ENCODE peak calls at places on chromosome 1, in four cellular contexts. I is H1, V is HepG2, F is GM12878. U is an unnamed sample.

GRCh38 chr1:245797592-245798366 is 643.0 kb downstream of the KIF26B start:
- DNase-seq in F (no peak), V (peak), I (no peak), U (peak)

GRCh38 chr1:25700124-25700523 is 83.5 kb downstream of the MAN1C1 start:
- DNase-seq in F (no peak), V (no peak), I (no peak), U (no peak)

GRCh38 chr1:89802036-89802435 is 18.8 kb upstream of the LRRC8D start:
- DNase-seq in I (no peak), F (no peak), V (no peak), U (no peak)

GRCh38 chr1:40377512-40377911 is 4.0 kb downstream of the SMAP2 start:
- DNase-seq in I (no peak), F (no peak), V (no peak), U (no peak)

GRCh38 chr1:224245188-224245587 is 62.1 kb downstream of the DEGS1 start:
- DNase-seq in F (peak), V (peak), I (no peak), U (no peak)

GRCh38 chr1:170214117-170214979 is 68.6 kb downstream of the NTMT2 start:
- DNase-seq in V (no peak), F (peak), I (no peak), U (no peak)

GRCh38 chr1:12600880-12601633 is 17.0 kb downstream of the DHRS3 start:
- DNase-seq in V (peak), I (no peak), F (no peak), U (no peak)

GRCh38 chr1:12446593-12446992 is 171.4 kb downstream of the DHRS3 start:
- DNase-seq in V (no peak), I (no peak), F (no peak), U (no peak)

GRCh38 chr1:63920154-63921117 is 146.6 kb downstream of the ROR1 start:
- DNase-seq in V (no peak), I (no peak), F (no peak), U (no peak)

GRCh38 chr1:226912587-226913176 is 27.4 kb upstream of the COQ8A start:
- DNase-seq in V (peak), F (peak), I (peak), U (peak)

GRCh38 chr1:224637936-224638335 is 21.8 kb downstream of the CNIH3 start:
- DNase-seq in V (no peak), F (no peak), I (no peak), U (no peak)

GRCh38 chr1:2072891-2073290 is 22.7 kb downstream of the PRKCZ start:
- DNase-seq in V (no peak), I (no peak), F (no peak), U (no peak)

GRCh38 chr1:2074316-2074855 is 24.2 kb downstream of the PRKCZ start:
- DNase-seq in I (no peak), F (no peak), V (no peak), U (no peak)

GRCh38 chr1:2073382-2074230 is 23.4 kb downstream of the PRKCZ start:
- DNase-seq in I (no peak), V (no peak), F (no peak), U (no peak)

GRCh38 chr1:2076826-2077225 is 26.6 kb downstream of the PRKCZ start:
- DNase-seq in I (no peak), V (no peak), F (no peak), U (no peak)

GRCh38 chr1:2074944-2075740 is 24.9 kb downstream of the PRKCZ start:
- DNase-seq in I (no peak), V (no peak), F (no peak), U (no peak)
- H3K9ac ChIP-seq in I (no peak), V (no peak), F (no peak), U (no peak)

GRCh38 chr1:108585343-108585742 is 25.4 kb downstream of the EEIG2 start:
- DNase-seq in F (no peak), V (no peak), I (no peak), U (no peak)
- H3K4me3 ChIP-seq in F (no peak), V (no peak), I (no peak), U (no peak)

GRCh38 chr1:145962157-145963102 is 1.9 kb downstream of the ANKRD34A start:
- DNase-seq in F (no peak), V (no peak), I (no peak), U (no peak)
- TF ChIP-seq SUZ12 in F (no peak), V (no peak), I (peak), U (no peak)

DNA sequence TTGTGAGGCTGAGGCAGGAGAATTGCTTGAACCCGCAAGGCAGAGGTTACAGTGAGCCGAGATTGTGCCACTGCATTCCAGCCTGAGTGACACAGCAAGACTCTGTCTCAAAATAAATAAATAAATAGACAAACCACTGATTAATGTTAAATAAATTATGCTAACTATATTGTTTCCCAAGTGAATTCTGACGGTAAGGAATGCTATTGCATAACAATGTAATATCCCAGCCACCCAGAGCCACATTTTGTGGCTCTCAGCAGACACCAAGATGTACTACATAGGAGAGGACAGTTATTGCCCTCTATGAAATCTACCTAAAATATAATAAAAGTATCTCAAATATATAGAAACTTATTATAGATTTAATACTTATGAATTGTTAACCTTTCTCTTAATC is 55.4 kb downstream of the LPGAT1 start:
- DNase-seq in F (no peak), I (no peak), V (no peak), U (no peak)
- H3K9ac ChIP-seq in F (no peak), I (no peak), V (no peak), U (no peak)

GRCh38 chr1:21509351-21510112 is at the start of gene ALPL:
- DNase-seq in V (no peak), I (no peak), F (no peak), U (no peak)

GRCh38 chr1:21506804-21507203 is 2.4 kb upstream of the ALPL start:
- DNase-seq in V (no peak), I (no peak), F (no peak), U (no peak)

GRCh38 chr1:21507511-21508270 is 1.5 kb upstream of the ALPL start:
- DNase-seq in I (no peak), F (no peak), V (no peak), U (no peak)

GRCh38 chr1:21510113-21510493 is 880 bp downstream of the ALPL start:
- DNase-seq in V (no peak), F (no peak), I (peak), U (peak)

DNA sequence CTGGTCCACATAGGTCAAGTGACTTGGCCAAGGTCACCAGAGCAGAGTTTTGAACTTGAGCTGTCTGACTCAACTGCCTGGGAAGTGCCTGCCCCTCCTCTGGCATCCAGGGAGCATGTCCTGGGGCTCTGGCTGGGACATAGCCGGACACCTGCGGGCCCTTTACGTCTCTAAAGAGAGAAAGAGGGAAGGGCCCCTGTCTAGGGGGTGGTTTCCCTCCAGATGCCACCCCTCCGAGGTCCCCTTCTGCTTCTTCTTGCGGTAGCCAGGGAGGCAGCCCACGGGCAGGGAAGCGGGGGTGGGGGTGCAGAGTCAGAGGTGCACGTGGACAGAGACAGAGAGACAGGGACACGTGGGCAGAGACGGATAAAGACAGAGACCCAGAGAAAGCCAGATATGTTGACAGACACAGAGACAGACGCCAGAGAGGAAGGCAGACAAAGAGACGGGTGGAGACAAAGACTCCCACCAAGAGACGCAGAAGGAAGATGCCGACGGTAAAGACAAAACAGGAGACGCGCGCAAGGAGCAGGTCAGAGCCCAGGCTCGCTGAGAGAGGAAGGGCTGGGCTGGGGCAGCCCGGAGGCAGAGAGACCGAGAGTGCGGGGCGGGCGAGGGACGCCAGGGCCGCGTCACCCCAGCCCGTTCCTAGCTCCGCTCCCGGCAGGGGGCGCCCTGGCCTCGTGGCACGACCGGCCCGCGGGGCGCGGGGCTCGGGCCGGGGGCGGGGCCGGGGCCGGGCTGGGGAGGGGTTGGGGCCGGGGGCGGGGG is 458 bp upstream of the ALPL start:
- DNase-seq in I (peak), F (no peak), V (no peak), U (peak)
- H3K4me3 ChIP-seq in I (peak), F (no peak), V (peak), U (peak)

DNA sequence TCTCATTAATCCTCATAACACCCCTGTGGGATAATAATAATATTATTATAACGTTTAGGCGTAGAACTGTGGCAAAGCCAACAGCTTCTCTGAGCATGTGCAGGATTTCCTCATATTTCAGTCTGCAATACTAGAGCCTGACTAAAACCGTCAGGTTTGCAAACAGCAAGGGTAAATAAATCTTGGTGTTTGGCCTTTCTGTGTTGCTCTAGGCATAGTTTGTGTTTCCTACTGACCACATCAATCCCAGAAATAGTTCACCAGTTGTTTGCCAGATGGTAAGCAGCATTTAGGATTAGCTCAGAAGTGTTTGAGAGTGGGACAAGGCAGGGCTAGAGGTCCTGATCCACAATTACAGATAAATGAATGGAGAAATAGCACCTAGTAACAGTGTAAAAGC is 2.8 kb upstream of the KCNA3 start:
- DNase-seq in V (peak), I (no peak), F (no peak), U (no peak)
- TF ChIP-seq SUZ12 in V (no peak), I (no peak), F (no peak), U (no peak)

DNA sequence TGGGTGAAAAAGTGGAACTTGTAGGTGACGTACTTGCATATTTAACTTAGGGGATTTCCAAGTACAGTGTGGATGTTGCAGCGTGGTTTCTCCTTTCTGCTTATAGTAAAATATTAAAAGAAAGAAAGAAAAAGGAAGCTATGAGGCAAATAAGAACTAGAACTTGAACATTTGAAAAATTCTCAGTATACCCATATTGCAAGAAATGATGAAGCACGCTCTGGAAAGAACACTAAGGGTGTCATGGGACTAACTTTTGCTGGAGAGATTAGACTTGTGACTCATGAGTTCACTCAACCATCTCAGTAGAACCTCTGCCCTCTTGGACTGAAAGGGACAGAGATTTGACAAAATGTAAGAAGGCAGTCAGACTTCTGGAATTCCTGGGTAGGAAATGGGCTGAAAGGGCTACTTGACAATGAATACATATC is 704.5 kb upstream of the ADGRL4 start:
- DNase-seq in V (no peak), I (no peak), F (peak), U (no peak)
- H3K9ac ChIP-seq in V (no peak), I (no peak), F (no peak), U (no peak)

U was measured in NT2/D1.